ENCODE peak calls at places on chromosomes 12 and 14, in eight cellular contexts. Q is uterus, O is lower leg skin, R is H1, A is heart left ventricle, E is transverse colon, T is HCT116, J is K562. P is an unnamed sample.

GRCh38 chr12:77725611-77726010 is 105.1 kb upstream of the NAV3 start:
- DNase-seq in A (no peak), R (no peak), O (no peak), T (no peak), Q (no peak), E (no peak), J (no peak), P (no peak)

GRCh38 chr12:43988838-43989560 is 153.1 kb downstream of the TMEM117 start:
- DNase-seq in R (no peak), Q (no peak), T (no peak), J (no peak), A (no peak), O (no peak), E (no peak), P (no peak)

GRCh38 chr12:6974180-6974579 is 3.5 kb downstream of the EMG1 start:
- DNase-seq in E (no peak), Q (no peak), J (no peak), O (no peak), T (no peak), A (no peak), R (no peak), P (no peak)

GRCh38 chr14:104532191-104532555 is 47.4 kb upstream of the C14orf180 start:
- DNase-seq in T (no peak), A (no peak), R (no peak), E (no peak), Q (no peak), O (no peak), J (no peak), P (no peak)

GRCh38 chr12:121505513-121505912 is 75.3 kb downstream of the KDM2B start:
- DNase-seq in E (no peak), Q (no peak), A (no peak), T (no peak), R (no peak), J (no peak), O (no peak), P (no peak)

GRCh38 chr12:32896438-32897275 is at the start of gene PKP2:
- DNase-seq in R (peak), E (peak), O (peak), A (peak), Q (peak), J (peak), T (peak), P (peak)

GRCh38 chr14:93619176-93619793 is 169.0 kb downstream of the PRIMA1 start:
- DNase-seq in E (peak), O (no peak), A (peak), J (peak), R (no peak), T (peak), Q (no peak), P (no peak)

GRCh38 chr14:51848120-51848519 is 12.3 kb upstream of the GNG2 start:
- DNase-seq in Q (no peak), A (no peak), R (no peak), E (no peak), O (no peak), T (no peak), J (no peak), P (no peak)

GRCh38 chr12:48988030-48988649 is 10.0 kb downstream of the WNT1 start:
- DNase-seq in O (peak), T (no peak), J (peak), R (no peak), Q (no peak), E (peak), A (peak), P (no peak)

GRCh38 chr14:72516936-72517408 is 376.9 kb downstream of the DPF3 start:
- DNase-seq in R (peak), Q (peak), O (peak), J (peak), E (peak), T (peak), A (peak), P (peak)

GRCh38 chr12:59005195-59005961 is 85.1 kb upstream of the LRIG3 start:
- DNase-seq in T (no peak), E (no peak), O (no peak), J (no peak), R (no peak), Q (peak), A (no peak), P (no peak)

GRCh38 chr12:131896080-131896810 is 1.8 kb downstream of the ULK1 start:
- DNase-seq in T (peak), E (peak), O (peak), Q (peak), A (peak), R (peak), J (peak), P (peak)

GRCh38 chr14:89503458-89503996 is 86.5 kb upstream of the FOXN3 start:
- DNase-seq in T (no peak), R (no peak), A (no peak), Q (no peak), E (no peak), O (peak), J (no peak), P (no peak)

GRCh38 chr12:113366827-113367226 is 8.4 kb downstream of the PLBD2 start:
- DNase-seq in R (no peak), Q (no peak), O (no peak), T (no peak), J (no peak), E (no peak), A (peak), P (no peak)

GRCh38 chr12:39620664-39621658 is 1.4 kb upstream of the ABCD2 start:
- DNase-seq in J (no peak), R (no peak), Q (no peak), O (peak), E (peak), T (no peak), A (no peak), P (no peak)

GRCh38 chr12:52524898-52525591 is 4.9 kb upstream of the KRT5 start:
- DNase-seq in J (no peak), Q (no peak), E (no peak), O (peak), T (no peak), A (no peak), R (no peak), P (no peak)

GRCh38 chr14:37623552-37623951 is 28.1 kb downstream of the TTC6 start:
- DNase-seq in O (no peak), A (no peak), Q (no peak), T (peak), J (no peak), E (no peak), R (no peak), P (peak)

GRCh38 chr14:83164016-83164415 is 1630.4 kb upstream of the SEL1L start:
- DNase-seq in A (no peak), T (no peak), E (no peak), Q (no peak), J (no peak), O (no peak), R (no peak), P (no peak)

GRCh38 chr12:89695100-89695499 is 13.5 kb downstream of the ATP2B1 start:
- DNase-seq in R (no peak), E (no peak), A (no peak), Q (no peak), J (no peak), O (no peak), T (no peak), P (no peak)

GRCh38 chr14:32469388-32470160 is 140.5 kb downstream of the AKAP6 start:
- DNase-seq in R (no peak), A (no peak), T (peak), J (peak), O (no peak), Q (no peak), E (no peak), P (no peak)

GRCh38 chr14:59918824-59919581 is 941 bp upstream of the LRRC9 start:
- DNase-seq in Q (no peak), J (peak), R (no peak), E (peak), T (peak), A (no peak), O (no peak), P (no peak)

GRCh38 chr14:33986804-33987203 is 35.9 kb upstream of the EGLN3 start:
- DNase-seq in J (no peak), O (no peak), R (no peak), E (no peak), T (peak), A (no peak), Q (peak), P (no peak)

GRCh38 chr12:67202344-67203012 is 66.7 kb upstream of the CAND1 start:
- DNase-seq in Q (no peak), E (no peak), A (no peak), R (no peak), T (no peak), J (no peak), O (no peak), P (no peak)

GRCh38 chr14:99727096-99727870 is 43.2 kb downstream of the CYP46A1 start:
- DNase-seq in A (no peak), Q (peak), J (no peak), O (peak), T (no peak), E (no peak), R (no peak), P (peak)

GRCh38 chr12:93913845-93914244 is 234.5 kb upstream of the PLXNC1 start:
- DNase-seq in Q (no peak), A (no peak), J (no peak), O (no peak), R (no peak), E (no peak), T (no peak), P (no peak)

GRCh38 chr12:92398565-92399309 is 253.1 kb upstream of the BTG1 start:
- DNase-seq in E (no peak), T (no peak), O (no peak), Q (no peak), A (no peak), R (no peak), J (no peak), P (no peak)

GRCh38 chr12:100798799-100799198 is 4.2 kb downstream of the ANO4 start:
- DNase-seq in R (no peak), E (no peak), A (no peak), T (no peak), O (no peak), Q (no peak), J (no peak), P (no peak)

GRCh38 chr14:92466068-92466458 is 47.5 kb upstream of the RIN3 start:
- DNase-seq in Q (no peak), J (no peak), R (no peak), A (no peak), E (no peak), O (no peak), T (no peak), P (no peak)

GRCh38 chr14:83425138-83425537 is 1891.5 kb upstream of the SEL1L start:
- DNase-seq in A (no peak), J (no peak), T (no peak), Q (no peak), E (no peak), R (no peak), O (no peak), P (no peak)

GRCh38 chr14:99476864-99477263 is 3.8 kb downstream of the SETD3 start:
- DNase-seq in A (no peak), T (no peak), R (no peak), Q (no peak), E (no peak), J (no peak), O (no peak), P (no peak)

GRCh38 chr12:96846313-96846712 is 60.7 kb upstream of the NEDD1 start:
- DNase-seq in E (no peak), O (no peak), R (no peak), Q (no peak), T (no peak), A (no peak), J (no peak), P (no peak)

GRCh38 chr12:120283318-120283717 is 8.4 kb downstream of the RNU4-2 start:
- DNase-seq in A (no peak), Q (no peak), T (no peak), J (no peak), E (no peak), R (no peak), O (no peak), P (no peak)

GRCh38 chr12:119208626-119209061 is 29.9 kb downstream of the HSPB8 start:
- DNase-seq in O (peak), E (peak), J (no peak), T (no peak), R (no peak), Q (peak), A (peak), P (peak)

GRCh38 chr14:99361596-99362220 is 89.7 kb upstream of the BCL11B start:
- DNase-seq in O (no peak), E (no peak), A (no peak), J (no peak), T (no peak), R (no peak), Q (no peak), P (no peak)

GRCh38 chr14:68363841-68364711 is 428.8 kb downstream of the ZFP36L1 start:
- DNase-seq in T (no peak), R (peak), J (no peak), E (peak), O (peak), Q (no peak), A (peak), P (no peak)

GRCh38 chr12:124120718-124121117 is 147.7 kb downstream of the ZNF664 start:
- DNase-seq in O (no peak), T (no peak), J (no peak), A (no peak), E (no peak), Q (no peak), R (no peak), P (no peak)

GRCh38 chr12:124123432-124124015 is 150.5 kb downstream of the ZNF664 start:
- DNase-seq in T (no peak), A (no peak), O (no peak), R (no peak), J (no peak), Q (no peak), E (no peak), P (no peak)

GRCh38 chr12:124126950-124127349 is 153.9 kb downstream of the ZNF664 start:
- DNase-seq in O (no peak), A (no peak), R (no peak), E (no peak), Q (no peak), T (no peak), J (no peak), P (no peak)

GRCh38 chr12:124125472-124125871 is 152.5 kb downstream of the ZNF664 start:
- DNase-seq in Q (no peak), T (no peak), R (no peak), J (no peak), A (no peak), E (no peak), O (no peak), P (no peak)

DNA sequence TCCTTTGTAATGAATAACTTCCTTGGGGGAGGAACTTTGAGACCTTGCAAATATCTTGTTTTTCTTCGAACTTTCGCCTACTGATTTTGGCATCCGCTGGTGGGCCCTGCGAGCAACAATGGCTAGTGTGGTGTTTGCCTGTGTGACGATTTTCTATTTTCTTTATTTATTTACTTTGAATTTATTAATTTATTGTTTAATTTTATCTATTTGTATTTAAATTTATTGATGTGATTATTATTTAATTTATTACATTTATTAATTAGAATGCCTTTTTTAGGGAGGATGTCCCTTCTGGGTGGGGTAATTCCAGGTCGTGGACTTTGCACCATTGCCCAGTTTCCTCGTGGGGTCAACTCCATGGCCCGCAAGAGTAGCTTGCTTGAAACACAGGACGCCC is 149.7 kb downstream of the ZNF664 start:
- DNase-seq in O (peak), A (no peak), T (no peak), J (no peak), Q (no peak), R (no peak), E (no peak), P (no peak)
- H3K4me3 ChIP-seq in O (no peak), A (no peak), T (no peak), J (no peak), Q (no peak), R (no peak), E (no peak), P (no peak)

DNA sequence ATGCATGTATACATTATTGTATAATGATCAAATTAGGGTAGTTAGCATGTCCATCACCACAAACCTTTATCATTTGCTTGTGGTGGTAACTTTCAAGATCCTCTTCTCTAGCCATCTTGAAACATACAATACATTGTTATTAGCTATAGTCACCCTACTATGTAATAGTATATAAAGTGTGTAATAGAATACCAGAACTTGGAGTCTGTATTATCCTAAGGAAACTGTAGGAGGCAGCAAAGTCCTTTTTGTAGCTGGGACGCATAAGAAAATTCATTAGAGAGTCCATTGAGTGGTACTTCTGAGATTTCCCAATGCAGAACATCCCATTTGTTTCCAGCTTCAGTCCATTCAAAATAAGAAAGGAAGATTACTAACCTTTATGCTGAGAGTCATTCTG is 325.9 kb upstream of the LRFN5 start:
- DNase-seq in A (no peak), Q (no peak), J (no peak), R (no peak), O (no peak), E (no peak), T (no peak), P (no peak)
- TF ChIP-seq CTCF in A (no peak), Q (no peak), J (no peak), R (no peak), O (no peak), E (no peak), T (peak), P (no peak)

GRCh38 chr14:60980811-60981625 is at the start of the genes SLC38A6 and TRMT5:
- DNase-seq in O (peak), R (peak), T (peak), Q (peak), A (peak), J (peak), E (peak), P (peak)
- TF ChIP-seq POLR2A in O (no peak), R (peak), T (peak), Q (no peak), A (no peak), J (peak), E (peak), P (no peak)

GRCh38 chr14:76946753-76947077 is 81.8 kb downstream of the IRF2BPL start:
- DNase-seq in R (no peak), Q (no peak), T (no peak), J (no peak), E (no peak), O (no peak), A (no peak), P (no peak)

GRCh38 chr14:76947078-76947837 is 81.2 kb downstream of the IRF2BPL start:
- DNase-seq in R (peak), A (peak), T (peak), O (peak), E (peak), J (peak), Q (peak), P (peak)

GRCh38 chr14:76948976-76949375 is 79.5 kb downstream of the IRF2BPL start:
- DNase-seq in R (no peak), A (no peak), T (no peak), O (no peak), J (no peak), E (no peak), Q (no peak), P (no peak)

GRCh38 chr14:76948213-76948947 is 80.1 kb downstream of the IRF2BPL start:
- DNase-seq in E (peak), Q (no peak), A (peak), J (no peak), T (no peak), O (no peak), R (no peak), P (no peak)

GRCh38 chr14:76947838-76948184 is 80.7 kb downstream of the IRF2BPL start:
- DNase-seq in J (no peak), R (no peak), E (no peak), Q (no peak), T (no peak), A (no peak), O (no peak), P (no peak)
- H3K4me3 ChIP-seq in J (no peak), R (peak), E (no peak), Q (no peak), T (no peak), A (no peak), O (no peak), P (no peak)